ENCODE peak calls at places on chromosomes 1 and 21, in six cellular contexts. S is fibroblast of lung, Q is astrocyte, V is GM12878, G is GM23248, U is H1. B is an unnamed sample.

GRCh38 chr1:23224721-23225648 is 7.7 kb upstream of the HTR1D start:
- DNase-seq in S (peak), Q (peak), V (no peak), G (peak), U (no peak), B (peak)

GRCh38 chr1:167538657-167539056 is 14.9 kb downstream of the CREG1 start:
- DNase-seq in S (peak), Q (no peak), V (no peak), G (peak), U (no peak), B (no peak)

GRCh38 chr1:48442864-48443619 is 29.0 kb downstream of the SPATA6 start:
- DNase-seq in S (no peak), Q (no peak), V (no peak), G (no peak), U (no peak), B (no peak)

GRCh38 chr1:228515200-228515834 is 28.1 kb downstream of the RNF187 start:
- DNase-seq in S (peak), Q (peak), V (no peak), G (peak), U (no peak), B (no peak)

GRCh38 chr21:28614816-28615215 is 377.9 kb downstream of the LTN1 start:
- DNase-seq in S (no peak), Q (peak), V (no peak), G (no peak), U (no peak), B (no peak)

GRCh38 chr1:228081578-228082259 is 789 bp upstream of the ARF1 start:
- DNase-seq in S (no peak), Q (no peak), V (no peak), G (peak), U (peak), B (no peak)

GRCh38 chr1:39761016-39761415 is 10.1 kb downstream of the OXCT2 start:
- DNase-seq in S (no peak), Q (no peak), V (no peak), G (no peak), U (no peak), B (no peak)

GRCh38 chr1:92277105-92277504 is 21.7 kb downstream of the GLMN start:
- DNase-seq in S (peak), Q (peak), V (no peak), G (peak), U (no peak), B (no peak)

GRCh38 chr1:209815931-209816338 is 10.0 kb upstream of the IRF6 start:
- DNase-seq in S (no peak), Q (no peak), V (no peak), G (no peak), U (no peak), B (peak)

GRCh38 chr1:9437931-9438330 is 101.3 kb upstream of the SLC25A33 start:
- DNase-seq in S (peak), Q (peak), V (no peak), G (peak), U (no peak), B (peak)

GRCh38 chr1:181936768-181937581 is 124.5 kb downstream of the ZNF648 start:
- DNase-seq in S (no peak), Q (no peak), V (peak), G (peak), U (peak), B (peak)

GRCh38 chr1:93999806-94000205 is 90.6 kb upstream of the GCLM start:
- DNase-seq in S (no peak), Q (no peak), V (no peak), G (no peak), U (no peak), B (no peak)

GRCh38 chr1:8217011-8217711 is 100.8 kb upstream of the SLC45A1 start:
- DNase-seq in S (no peak), Q (no peak), V (no peak), G (peak), U (peak), B (no peak)

GRCh38 chr1:246587032-246587431 is 20.8 kb downstream of the CNST start:
- DNase-seq in S (no peak), Q (no peak), V (no peak), G (no peak), U (no peak), B (no peak)

GRCh38 chr21:36747815-36748381 is 49.0 kb downstream of the SIM2 start:
- DNase-seq in S (no peak), Q (peak), V (no peak), G (peak), U (peak), B (no peak)
- TF ChIP-seq EZH2 in S (no peak), Q (no peak), V (no peak), G (no peak), U (no peak), B (no peak)

GRCh38 chr1:1021010-1021845 is 1.3 kb downstream of the AGRN start:
- DNase-seq in S (peak), Q (peak), V (no peak), G (peak), U (no peak), B (peak)
- TF ChIP-seq EZH2 in S (no peak), Q (no peak), V (no peak), G (no peak), U (no peak), B (no peak)

DNA sequence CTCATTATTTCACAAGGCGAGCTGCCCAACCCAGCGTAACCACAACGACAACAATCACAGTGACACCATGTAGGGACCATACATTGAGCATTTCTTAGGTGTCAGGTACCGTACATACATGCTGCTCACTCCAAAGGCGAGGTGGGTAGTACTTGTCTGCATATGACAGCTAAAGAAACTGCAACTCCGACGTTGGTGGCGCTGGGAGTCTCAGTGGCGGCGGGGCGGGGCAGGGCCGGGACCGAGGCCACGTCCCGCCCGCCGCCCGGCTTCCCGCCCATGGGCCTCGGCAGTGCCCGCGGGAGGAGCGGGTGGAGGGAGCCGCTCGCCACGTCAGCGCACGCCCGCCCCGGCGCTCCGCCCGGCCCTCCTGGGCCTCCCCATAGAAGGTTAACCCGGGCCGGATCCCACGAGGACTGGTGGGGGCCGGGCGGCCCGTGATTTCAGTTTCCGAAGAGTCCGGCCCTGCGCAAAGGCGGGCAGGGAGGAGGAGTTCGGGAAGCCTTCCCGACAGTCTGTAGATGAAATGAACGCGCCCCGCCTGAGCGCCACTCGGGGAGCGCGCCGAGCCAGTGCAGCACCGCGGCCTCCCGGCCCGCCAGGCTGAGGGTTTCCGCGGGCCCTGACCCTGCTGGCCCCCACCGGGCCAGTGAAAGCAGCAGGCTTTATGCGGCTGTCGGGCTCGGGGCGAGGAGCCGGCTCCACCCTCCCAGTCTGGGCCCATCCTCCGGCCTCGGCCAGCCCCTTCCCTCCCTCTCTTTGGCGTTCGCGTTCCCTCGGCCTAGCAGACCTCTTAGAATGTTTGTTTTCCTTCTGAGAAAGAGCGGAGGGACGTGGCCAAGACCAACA is 119.8 kb upstream of the JUN start:
- DNase-seq in S (peak), Q (peak), V (peak), G (peak), U (peak), B (peak)
- TF ChIP-seq EZH2 in S (no peak), Q (no peak), V (no peak), G (no peak), U (peak), B (no peak)

GRCh38 chr1:203450541-203451149 is 25.0 kb upstream of the PRELP start:
- DNase-seq in S (no peak), Q (no peak), V (no peak), G (no peak), U (no peak), B (no peak)

GRCh38 chr1:203447147-203447546 is 28.5 kb upstream of the PRELP start:
- DNase-seq in S (no peak), Q (no peak), V (no peak), G (no peak), U (no peak), B (no peak)

GRCh38 chr1:203448521-203449061 is 27.0 kb upstream of the PRELP start:
- DNase-seq in S (no peak), Q (no peak), V (no peak), G (peak), U (no peak), B (no peak)

GRCh38 chr1:203451849-203452784 is 23.5 kb upstream of the PRELP start:
- DNase-seq in S (no peak), Q (no peak), V (no peak), G (peak), U (no peak), B (no peak)

DNA sequence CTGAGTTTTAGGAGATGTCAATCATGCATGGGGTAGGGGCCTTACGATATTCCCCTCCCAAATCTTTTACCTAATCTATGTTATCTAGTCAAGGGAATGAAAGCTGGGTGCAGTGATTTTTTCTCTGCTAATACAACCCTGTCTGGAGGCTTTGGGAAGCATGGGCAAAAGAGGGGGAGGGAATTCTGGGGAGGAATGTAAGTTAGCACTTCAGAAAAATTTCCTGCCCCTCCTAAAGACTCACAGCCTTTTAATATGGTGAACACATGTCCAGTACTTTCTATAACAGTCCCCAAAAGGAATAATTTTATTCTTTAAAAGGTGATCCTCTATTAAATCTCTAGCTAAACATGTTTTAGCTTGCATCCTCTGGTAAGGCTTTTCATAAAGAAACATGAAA is 25.6 kb upstream of the PRELP start:
- DNase-seq in S (no peak), Q (no peak), V (no peak), G (no peak), U (no peak), B (no peak)
- TF ChIP-seq EZH2 in S (no peak), Q (no peak), V (no peak), G (no peak), U (no peak), B (no peak)

GRCh38 chr1:77281491-77282186 is at the start of gene AK5:
- DNase-seq in S (peak), Q (peak), V (no peak), G (peak), U (peak), B (peak)
- TF ChIP-seq EZH2 in S (no peak), Q (no peak), V (no peak), G (no peak), U (peak), B (no peak)

GRCh38 chr1:155244368-155245162 is 10.7 kb downstream of the ENTREP3 start:
- DNase-seq in S (peak), Q (peak), V (peak), G (peak), U (peak), B (peak)
- TF ChIP-seq EZH2 in S (no peak), Q (no peak), V (no peak), G (no peak), U (no peak), B (no peak)

DNA sequence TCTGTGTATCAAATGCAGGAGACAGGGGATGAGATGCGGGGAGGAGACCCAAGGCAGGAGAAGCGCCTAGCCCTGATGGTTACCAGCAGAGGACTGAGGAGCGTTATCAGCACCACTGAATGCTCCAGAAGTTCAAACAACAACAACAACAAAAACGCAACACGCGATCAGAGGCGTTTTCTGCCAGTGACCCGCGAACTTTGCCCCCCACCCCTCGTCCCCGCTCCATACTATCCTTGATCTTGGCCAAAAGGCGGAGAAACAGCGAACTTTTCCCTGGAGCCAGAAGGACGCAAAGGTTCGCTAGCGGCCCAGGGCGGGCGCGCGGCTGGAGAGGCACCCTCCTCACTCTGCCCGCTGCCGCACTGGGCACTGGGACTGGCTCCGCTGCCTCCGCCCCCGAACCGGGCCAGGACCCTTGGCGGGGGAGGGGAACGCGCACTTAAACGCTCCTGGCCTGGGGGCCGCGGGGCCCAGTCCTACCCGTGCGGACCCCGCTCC is 699 bp downstream of the ECHDC2 start:
- DNase-seq in S (no peak), Q (no peak), V (no peak), G (peak), U (no peak), B (peak)
- TF ChIP-seq EZH2 in S (no peak), Q (no peak), V (no peak), G (no peak), U (peak), B (no peak)

DNA sequence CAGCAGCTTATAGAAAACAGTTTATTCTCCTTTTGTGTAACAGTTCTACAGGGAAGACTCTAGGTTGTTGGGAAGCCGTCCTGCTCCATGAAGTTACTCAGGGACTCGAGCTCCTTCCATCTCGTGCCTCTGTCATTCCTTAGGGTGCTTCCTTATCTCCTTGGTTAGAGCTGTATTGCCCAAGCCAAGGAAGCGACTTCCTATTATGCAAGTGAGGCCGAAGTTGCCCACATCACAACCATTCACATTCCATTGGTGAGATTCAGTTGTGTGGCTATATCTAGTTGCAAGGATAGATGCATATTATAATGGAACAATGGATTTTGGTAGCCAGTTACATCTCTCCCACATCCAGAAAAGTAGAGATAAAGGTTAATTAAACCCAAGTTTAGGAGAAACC is 9.0 kb downstream of the GSTM5 start:
- DNase-seq in S (no peak), Q (no peak), V (no peak), G (peak), U (no peak), B (no peak)
- TF ChIP-seq EZH2 in S (no peak), Q (no peak), V (no peak), G (no peak), U (no peak), B (no peak)

DNA sequence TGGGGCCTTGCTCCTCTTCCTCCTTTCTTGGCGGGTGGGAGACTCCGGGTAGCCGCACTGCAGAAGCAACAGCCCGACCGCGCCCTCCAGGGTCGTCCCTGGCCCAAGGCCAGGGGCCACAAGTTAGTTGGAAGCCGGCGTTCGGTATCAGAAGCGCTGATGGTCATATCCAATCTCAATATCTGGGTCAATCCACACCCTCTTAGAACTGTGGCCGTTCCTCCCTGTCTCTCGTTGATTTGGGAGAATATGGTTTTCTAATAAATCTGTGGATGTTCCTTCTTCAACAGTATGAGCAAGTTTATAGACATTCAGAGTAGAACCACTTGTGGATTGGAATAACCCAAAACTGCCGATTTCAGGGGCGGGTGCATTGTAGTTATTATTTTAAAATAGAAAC is 2.5 kb downstream of the OLIG2 start:
- DNase-seq in S (no peak), Q (no peak), V (no peak), G (no peak), U (no peak), B (no peak)
- TF ChIP-seq EZH2 in S (no peak), Q (peak), V (no peak), G (peak), U (no peak), B (no peak)

GRCh38 chr1:210920258-210920657 is 213.7 kb downstream of the KCNH1 start:
- DNase-seq in S (no peak), Q (no peak), V (no peak), G (no peak), U (no peak), B (no peak)

GRCh38 chr1:210915890-210916507 is 217.9 kb downstream of the KCNH1 start:
- DNase-seq in S (no peak), Q (no peak), V (no peak), G (no peak), U (no peak), B (no peak)

GRCh38 chr1:210918893-210919292 is 215.1 kb downstream of the KCNH1 start:
- DNase-seq in S (no peak), Q (no peak), V (no peak), G (no peak), U (no peak), B (no peak)

GRCh38 chr1:210916548-210916947 is 217.4 kb downstream of the KCNH1 start:
- DNase-seq in S (no peak), Q (no peak), V (no peak), G (no peak), U (no peak), B (no peak)

GRCh38 chr1:210917560-210918214 is 216.3 kb downstream of the KCNH1 start:
- DNase-seq in S (no peak), Q (no peak), V (no peak), G (no peak), U (no peak), B (no peak)
- TF ChIP-seq EZH2 in S (no peak), Q (no peak), V (no peak), G (no peak), U (no peak), B (no peak)